ENCODE peak calls at places on chromosome 18, in six cellular contexts. F is GM04503, B is NCI-H2081, X is DND-41, C is colonic mucosa, E is neural crest cell. P is an unnamed sample.
A peak's percentile ranks its signal among the peaks of the same experiment; 100 is the strongest.

GRCh38 chr18:68874361-68874760 is 76.5 kb downstream of the CCDC102B start:
- DNase-seq in F (no peak), B (no peak), X (no peak), C (no peak), E (no peak), P (no peak)

GRCh38 chr18:79481041-79481790 is 85.5 kb downstream of the NFATC1 start:
- DNase-seq in F (no peak), B (no peak), X (no peak), C (no peak), E (no peak), P (no peak)

GRCh38 chr18:67417864-67418523 is 98.5 kb downstream of the DSEL start:
- DNase-seq in F (no peak), B (no peak), X (peak; percentile 27), C (no peak), E (no peak), P (no peak)

GRCh38 chr18:63823516-63824219 is 48.5 kb downstream of the SERPINB7 start:
- DNase-seq in F (no peak), B (no peak), X (peak; percentile 18), C (peak; percentile 31), E (peak; percentile 9), P (no peak)

GRCh38 chr18:28175047-28175929 is 1.6 kb downstream of the CDH2 start:
- DNase-seq in F (no peak), B (no peak), X (peak; percentile 22), C (no peak), E (peak; percentile 60), P (no peak)

GRCh38 chr18:74266161-74266560 is 25.6 kb downstream of the CYB5A start:
- DNase-seq in F (no peak), B (no peak), X (no peak), C (no peak), E (no peak), P (no peak)

GRCh38 chr18:49178736-49179135 is 228.0 kb upstream of the SMAD7 start:
- DNase-seq in F (no peak), B (no peak), X (no peak), C (peak; percentile 29), E (no peak), P (no peak)

GRCh38 chr18:50268022-50268747 is 1.9 kb upstream of the CFAP53 start:
- DNase-seq in F (no peak), B (no peak), X (no peak), C (peak; percentile 90), E (peak; percentile 47), P (peak; percentile 88)

GRCh38 chr18:2306641-2307040 is 264.7 kb downstream of the METTL4 start:
- DNase-seq in F (no peak), B (no peak), X (no peak), C (no peak), E (no peak), P (no peak)

GRCh38 chr18:63850010-63850409 is 37.5 kb upstream of the SERPINB2 start:
- DNase-seq in F (no peak), B (peak; percentile 52), X (peak; percentile 29), C (no peak), E (peak; percentile 35), P (no peak)

P was measured in 8988T.